ENCODE peak calls at places on chromosomes 5 and 9, in seven cellular contexts. Z is NB4, Q is Daoy, H is Panc1, I is neural progenitor cell, F is lower lobe of right lung, A is A549. Y is an unnamed sample.

GRCh38 chr5:111792659-111793058 is 35.7 kb upstream of the NREP start:
- DNase-seq in I (no peak), A (no peak), Q (peak; percentile 24), F (no peak), Z (no peak), H (no peak), Y (no peak)

GRCh38 chr5:142869883-142870282 is 99.7 kb downstream of the ARHGAP26 start:
- DNase-seq in F (no peak), Z (no peak), I (no peak), A (no peak), H (no peak), Q (no peak), Y (no peak)

GRCh38 chr5:39760385-39761198 is 335.8 kb upstream of the DAB2 start:
- DNase-seq in H (peak; percentile 86), Z (peak; percentile 72), A (peak; percentile 44), Q (peak; percentile 78), F (no peak), I (no peak), Y (no peak)

GRCh38 chr9:123406691-123407536 is 50.9 kb downstream of the CRB2 start:
- DNase-seq in Z (no peak), Q (no peak), I (peak; percentile 74), A (no peak), H (no peak), F (no peak), Y (no peak)

GRCh38 chr5:115439042-115439441 is 105.5 kb downstream of the FEM1C start:
- DNase-seq in A (no peak), Q (no peak), H (no peak), I (no peak), Z (no peak), F (no peak), Y (no peak)

GRCh38 chr5:80054682-80055081 is 19.5 kb downstream of the THBS4 start:
- DNase-seq in F (no peak), I (no peak), A (peak; percentile 5), H (no peak), Z (no peak), Q (peak; percentile 41), Y (no peak)

GRCh38 chr9:36939655-36940578 is 94.2 kb downstream of the PAX5 start:
- DNase-seq in F (no peak), H (no peak), I (no peak), Q (no peak), Z (no peak), A (no peak), Y (no peak)

GRCh38 chr5:86917117-86917579 is 299.4 kb downstream of the COX7C start:
- DNase-seq in Z (peak; percentile 17), F (no peak), I (peak; percentile 72), A (peak; percentile 4), Q (peak; percentile 43), H (no peak), Y (no peak)

GRCh38 chr5:180811012-180811622 is 8.5 kb upstream of the MGAT1 start:
- DNase-seq in A (no peak), F (no peak), Z (no peak), H (no peak), I (no peak), Q (no peak), Y (no peak)

GRCh38 chr5:142178651-142179050 is 70.1 kb downstream of the NDFIP1 start:
- DNase-seq in I (no peak), Z (no peak), Q (no peak), A (no peak), H (no peak), F (no peak), Y (no peak)

GRCh38 chr5:36688722-36689121 is 82.3 kb downstream of the SLC1A3 start:
- DNase-seq in Z (peak; percentile 84), H (no peak), A (peak; percentile 34), Q (peak; percentile 13), I (peak; percentile 38), F (no peak), Y (peak; percentile 29)